ENCODE peak calls at places on chromosomes 1 and 21, in five cellular contexts. One of them, this sample, is unnamed.

GRCh38 chr1:212699839-212700596 is at the start of gene BATF3:
- DNase-seq in HFF-Myc: no peak
- DNase-seq in pancreas: peak
- DNase-seq in fibroblast of villous mesenchyme: peak
- DNase-seq in bronchial epithelial cell: no peak
- DNase-seq in this sample: no peak

GRCh38 chr1:938088-938683 is 14.5 kb downstream of the SAMD11 start:
- DNase-seq in HFF-Myc: no peak
- DNase-seq in pancreas: no peak
- DNase-seq in fibroblast of villous mesenchyme: peak
- DNase-seq in bronchial epithelial cell: peak
- DNase-seq in this sample: no peak

GRCh38 chr1:113812661-113813135 is 422 bp upstream of the RSBN1 start:
- DNase-seq in HFF-Myc: no peak
- DNase-seq in pancreas: no peak
- DNase-seq in fibroblast of villous mesenchyme: no peak
- DNase-seq in bronchial epithelial cell: no peak
- DNase-seq in this sample: no peak

GRCh38 chr1:187641015-187641414 is 812.3 kb downstream of the PLA2G4A start:
- DNase-seq in HFF-Myc: no peak
- DNase-seq in pancreas: no peak
- DNase-seq in fibroblast of villous mesenchyme: no peak
- DNase-seq in bronchial epithelial cell: no peak
- DNase-seq in this sample: no peak

GRCh38 chr1:118785246-118785645 is 202.9 kb downstream of the TBX15 start:
- DNase-seq in HFF-Myc: no peak
- DNase-seq in pancreas: no peak
- DNase-seq in fibroblast of villous mesenchyme: no peak
- DNase-seq in bronchial epithelial cell: peak
- DNase-seq in this sample: peak

GRCh38 chr1:162130308-162130707 is 60.8 kb downstream of the NOS1AP start:
- DNase-seq in HFF-Myc: no peak
- DNase-seq in pancreas: no peak
- DNase-seq in fibroblast of villous mesenchyme: no peak
- DNase-seq in bronchial epithelial cell: no peak
- DNase-seq in this sample: no peak

GRCh38 chr1:109790735-109791494 is 27.2 kb upstream of the EPS8L3 start:
- DNase-seq in HFF-Myc: no peak
- DNase-seq in pancreas: no peak
- DNase-seq in fibroblast of villous mesenchyme: peak
- DNase-seq in bronchial epithelial cell: no peak
- DNase-seq in this sample: no peak

GRCh38 chr1:56404561-56405030 is 174.8 kb downstream of the PLPP3 start:
- DNase-seq in HFF-Myc: no peak
- DNase-seq in pancreas: no peak
- DNase-seq in fibroblast of villous mesenchyme: no peak
- DNase-seq in bronchial epithelial cell: no peak
- DNase-seq in this sample: no peak

GRCh38 chr1:179310271-179310670 is 16.7 kb downstream of the SOAT1 start:
- DNase-seq in HFF-Myc: no peak
- DNase-seq in pancreas: no peak
- DNase-seq in fibroblast of villous mesenchyme: peak
- DNase-seq in bronchial epithelial cell: peak
- DNase-seq in this sample: no peak

GRCh38 chr1:157842939-157843338 is 1.3 kb upstream of the CD5L start:
- DNase-seq in HFF-Myc: no peak
- DNase-seq in pancreas: no peak
- DNase-seq in fibroblast of villous mesenchyme: no peak
- DNase-seq in bronchial epithelial cell: no peak
- DNase-seq in this sample: no peak

GRCh38 chr1:45752014-45752413 is 1.6 kb upstream of the IPP start:
- DNase-seq in HFF-Myc: no peak
- DNase-seq in pancreas: no peak
- DNase-seq in fibroblast of villous mesenchyme: no peak
- DNase-seq in bronchial epithelial cell: no peak
- DNase-seq in this sample: no peak

GRCh38 chr1:244322791-244323521 is 128.8 kb downstream of the ADSS2 start:
- DNase-seq in HFF-Myc: peak
- DNase-seq in pancreas: no peak
- DNase-seq in fibroblast of villous mesenchyme: peak
- DNase-seq in bronchial epithelial cell: peak
- DNase-seq in this sample: peak

GRCh38 chr1:92837062-92837461 is 5.2 kb downstream of the RPL5 start:
- DNase-seq in HFF-Myc: no peak
- DNase-seq in pancreas: no peak
- DNase-seq in fibroblast of villous mesenchyme: no peak
- DNase-seq in bronchial epithelial cell: no peak
- DNase-seq in this sample: no peak

GRCh38 chr1:221886311-221887090 is 144.6 kb upstream of the DUSP10 start:
- DNase-seq in HFF-Myc: no peak
- DNase-seq in pancreas: no peak
- DNase-seq in fibroblast of villous mesenchyme: no peak
- DNase-seq in bronchial epithelial cell: no peak
- DNase-seq in this sample: no peak

GRCh38 chr1:67307251-67308060 is at the start of gene IL12RB2:
- DNase-seq in HFF-Myc: no peak
- DNase-seq in pancreas: peak
- DNase-seq in fibroblast of villous mesenchyme: no peak
- DNase-seq in bronchial epithelial cell: no peak
- DNase-seq in this sample: no peak

GRCh38 chr1:47104816-47105215 is 32.4 kb upstream of the CYP4A22 start:
- DNase-seq in HFF-Myc: no peak
- DNase-seq in pancreas: no peak
- DNase-seq in fibroblast of villous mesenchyme: no peak
- DNase-seq in bronchial epithelial cell: peak
- DNase-seq in this sample: no peak
- TF ChIP-seq CTCF in HFF-Myc: no peak
- TF ChIP-seq CTCF in pancreas: no peak
- TF ChIP-seq CTCF in fibroblast of villous mesenchyme: no peak
- TF ChIP-seq CTCF in bronchial epithelial cell: no peak
- TF ChIP-seq CTCF in this sample: no peak

GRCh38 chr1:235933017-235933416 is 66.3 kb upstream of the LYST start:
- DNase-seq in HFF-Myc: no peak
- DNase-seq in pancreas: no peak
- DNase-seq in fibroblast of villous mesenchyme: no peak
- DNase-seq in bronchial epithelial cell: peak
- DNase-seq in this sample: no peak
- H3K4me3 ChIP-seq in HFF-Myc: no peak
- H3K4me3 ChIP-seq in pancreas: no peak
- H3K4me3 ChIP-seq in fibroblast of villous mesenchyme: no peak
- H3K4me3 ChIP-seq in bronchial epithelial cell: no peak
- H3K4me3 ChIP-seq in this sample: no peak

DNA sequence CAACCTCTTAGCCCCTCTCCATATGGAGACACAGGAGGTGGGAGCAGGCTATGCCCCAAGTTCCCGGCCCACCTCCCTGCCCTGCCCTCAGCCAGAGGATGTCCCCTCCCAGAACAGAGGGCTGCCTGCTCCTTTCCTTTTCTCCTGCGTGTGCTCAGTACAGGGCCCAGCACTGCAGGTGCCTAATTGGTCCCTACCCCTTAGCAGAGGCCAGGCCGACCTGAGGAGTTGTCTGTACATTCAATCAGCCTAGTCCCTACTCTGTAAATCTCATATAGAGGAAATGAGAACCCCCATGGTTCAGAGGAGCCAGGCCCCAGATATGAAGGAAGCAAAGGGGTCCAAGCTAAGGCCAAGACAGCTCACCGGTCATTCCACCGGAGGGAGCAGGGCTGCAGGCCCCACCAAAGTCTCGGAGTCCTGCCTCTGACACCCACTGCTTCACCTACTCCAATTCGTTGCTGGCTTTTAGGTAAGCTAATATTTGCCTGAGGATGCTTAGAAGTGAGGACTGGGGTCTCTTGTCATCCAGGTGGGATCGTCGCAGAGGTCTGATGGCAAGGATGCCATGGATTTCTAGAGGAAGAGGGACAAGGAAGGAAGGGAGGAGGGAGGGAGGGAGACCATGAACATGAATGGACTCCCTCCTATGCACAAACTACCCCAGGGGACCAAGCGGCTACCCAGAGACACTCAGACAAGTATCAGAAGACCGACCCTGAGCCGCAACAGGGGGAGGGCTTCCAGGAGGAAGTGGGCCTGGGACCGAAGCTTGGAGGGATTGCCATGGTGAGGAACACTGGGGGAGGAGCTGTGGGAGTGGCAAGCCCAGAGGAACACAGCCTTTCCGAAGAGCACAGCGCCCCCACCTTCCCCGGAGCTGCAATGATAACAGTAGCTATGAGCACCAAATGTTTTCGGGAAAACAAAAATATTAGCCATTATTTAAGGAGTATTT is 30.4 kb upstream of the FOXO6 start:
- DNase-seq in HFF-Myc: no peak
- DNase-seq in pancreas: no peak
- DNase-seq in fibroblast of villous mesenchyme: no peak
- DNase-seq in bronchial epithelial cell: no peak
- DNase-seq in this sample: no peak
- TF ChIP-seq CTCF in HFF-Myc: peak
- TF ChIP-seq CTCF in pancreas: no peak
- TF ChIP-seq CTCF in fibroblast of villous mesenchyme: no peak
- TF ChIP-seq CTCF in bronchial epithelial cell: peak
- TF ChIP-seq CTCF in this sample: no peak

DNA sequence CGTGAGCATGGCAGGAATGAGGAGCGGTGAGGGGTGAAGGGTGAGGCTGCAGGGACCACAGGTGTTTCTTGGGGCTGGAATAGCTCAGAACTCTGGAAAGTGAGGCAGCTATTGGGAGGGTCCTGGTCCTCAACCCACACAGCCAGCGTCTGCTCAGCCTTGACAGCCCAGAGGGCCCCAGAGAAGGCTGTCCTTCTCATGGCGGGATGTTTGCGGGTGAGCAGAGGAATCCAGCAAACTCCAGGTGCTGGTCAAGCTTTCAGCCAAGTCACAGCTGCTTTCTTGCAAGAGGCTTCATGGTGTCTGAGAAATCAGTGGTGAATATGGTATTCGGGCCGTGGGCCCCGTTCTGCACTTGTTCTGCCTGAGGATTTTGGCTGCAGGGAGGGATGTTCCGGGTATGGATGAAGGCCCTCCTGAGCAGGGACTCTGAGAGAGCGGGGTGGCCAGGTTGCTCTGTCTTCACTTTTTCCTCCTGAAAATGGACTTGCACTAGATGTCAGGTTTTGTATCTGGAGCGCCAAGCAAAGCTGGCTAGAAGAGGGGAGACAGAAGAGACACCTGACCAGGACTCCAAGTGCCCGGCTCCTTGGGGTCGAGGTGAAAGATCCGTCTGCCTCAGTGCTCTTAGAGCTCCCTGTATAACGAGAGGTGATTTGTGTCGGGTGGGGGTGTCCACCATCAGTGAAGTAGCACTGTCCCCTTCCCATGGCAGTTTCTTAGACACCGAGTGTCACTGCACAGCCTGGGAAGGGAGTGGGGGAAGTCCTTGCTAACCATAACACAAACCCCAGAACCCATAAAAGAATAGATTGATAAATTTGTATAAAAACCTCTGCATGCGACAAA is 139.9 kb downstream of the PEX14 start:
- DNase-seq in HFF-Myc: no peak
- DNase-seq in pancreas: no peak
- DNase-seq in fibroblast of villous mesenchyme: no peak
- DNase-seq in bronchial epithelial cell: no peak
- DNase-seq in this sample: no peak
- H3K4me3 ChIP-seq in HFF-Myc: no peak
- H3K4me3 ChIP-seq in pancreas: no peak
- H3K4me3 ChIP-seq in fibroblast of villous mesenchyme: no peak
- H3K4me3 ChIP-seq in bronchial epithelial cell: no peak
- H3K4me3 ChIP-seq in this sample: no peak

GRCh38 chr1:156211243-156211642 is 1.6 kb upstream of the PMF1 start:
- DNase-seq in HFF-Myc: no peak
- DNase-seq in pancreas: no peak
- DNase-seq in fibroblast of villous mesenchyme: no peak
- DNase-seq in bronchial epithelial cell: no peak
- DNase-seq in this sample: no peak
- TF ChIP-seq CTCF in HFF-Myc: no peak
- TF ChIP-seq CTCF in pancreas: no peak
- TF ChIP-seq CTCF in fibroblast of villous mesenchyme: no peak
- TF ChIP-seq CTCF in bronchial epithelial cell: no peak
- TF ChIP-seq CTCF in this sample: no peak

GRCh38 chr1:160640359-160641123 is 6.3 kb downstream of the SLAMF1 start:
- DNase-seq in HFF-Myc: no peak
- DNase-seq in pancreas: no peak
- DNase-seq in fibroblast of villous mesenchyme: no peak
- DNase-seq in bronchial epithelial cell: no peak
- DNase-seq in this sample: no peak
- H3K4me3 ChIP-seq in HFF-Myc: no peak
- H3K4me3 ChIP-seq in pancreas: no peak
- H3K4me3 ChIP-seq in fibroblast of villous mesenchyme: no peak
- H3K4me3 ChIP-seq in bronchial epithelial cell: no peak
- H3K4me3 ChIP-seq in this sample: no peak

GRCh38 chr21:39096754-39097153 is 86.5 kb downstream of the PSMG1 start:
- DNase-seq in HFF-Myc: no peak
- DNase-seq in pancreas: no peak
- DNase-seq in fibroblast of villous mesenchyme: no peak
- DNase-seq in bronchial epithelial cell: no peak
- DNase-seq in this sample: no peak
- TF ChIP-seq CTCF in HFF-Myc: peak
- TF ChIP-seq CTCF in pancreas: no peak
- TF ChIP-seq CTCF in fibroblast of villous mesenchyme: no peak
- TF ChIP-seq CTCF in bronchial epithelial cell: no peak
- TF ChIP-seq CTCF in this sample: no peak

GRCh38 chr1:51345300-51345687 is 14.9 kb upstream of the TTC39A start:
- DNase-seq in HFF-Myc: no peak
- DNase-seq in pancreas: peak
- DNase-seq in fibroblast of villous mesenchyme: no peak
- DNase-seq in bronchial epithelial cell: no peak
- DNase-seq in this sample: no peak
- H3K4me3 ChIP-seq in HFF-Myc: no peak
- H3K4me3 ChIP-seq in pancreas: no peak
- H3K4me3 ChIP-seq in fibroblast of villous mesenchyme: no peak
- H3K4me3 ChIP-seq in bronchial epithelial cell: no peak
- H3K4me3 ChIP-seq in this sample: no peak

GRCh38 chr1:13749543-13750307 is 49.7 kb downstream of the PRDM2 start:
- DNase-seq in HFF-Myc: no peak
- DNase-seq in pancreas: peak
- DNase-seq in fibroblast of villous mesenchyme: peak
- DNase-seq in bronchial epithelial cell: peak
- DNase-seq in this sample: no peak

GRCh38 chr1:13751458-13751871 is 51.5 kb downstream of the PRDM2 start:
- DNase-seq in HFF-Myc: no peak
- DNase-seq in pancreas: no peak
- DNase-seq in fibroblast of villous mesenchyme: no peak
- DNase-seq in bronchial epithelial cell: peak
- DNase-seq in this sample: no peak

GRCh38 chr1:13746342-13746741 is 46.4 kb downstream of the PRDM2 start:
- DNase-seq in HFF-Myc: no peak
- DNase-seq in pancreas: no peak
- DNase-seq in fibroblast of villous mesenchyme: no peak
- DNase-seq in bronchial epithelial cell: no peak
- DNase-seq in this sample: no peak

GRCh38 chr1:13751985-13752384 is 52.0 kb downstream of the PRDM2 start:
- DNase-seq in HFF-Myc: no peak
- DNase-seq in pancreas: no peak
- DNase-seq in fibroblast of villous mesenchyme: no peak
- DNase-seq in bronchial epithelial cell: no peak
- DNase-seq in this sample: no peak

GRCh38 chr1:13748610-13749505 is 48.9 kb downstream of the PRDM2 start:
- DNase-seq in HFF-Myc: peak
- DNase-seq in pancreas: peak
- DNase-seq in fibroblast of villous mesenchyme: peak
- DNase-seq in bronchial epithelial cell: peak
- DNase-seq in this sample: peak
- TF ChIP-seq CTCF in HFF-Myc: no peak
- TF ChIP-seq CTCF in pancreas: no peak
- TF ChIP-seq CTCF in fibroblast of villous mesenchyme: peak
- TF ChIP-seq CTCF in bronchial epithelial cell: no peak
- TF ChIP-seq CTCF in this sample: no peak

This sample was measured in epithelial cell of proximal tubule.